ENCODE peak calls at places on chromosomes 16 and 17, in eight cellular contexts. One of them, this sample, is unnamed.

GRCh38 chr16:2471016-2471652 is at the start of gene NTN3:
- DNase-seq in fibroblast of lung: no peak
- DNase-seq in psoas muscle: no peak
- DNase-seq in thoracic aorta: no peak
- DNase-seq in body of pancreas: no peak
- DNase-seq in cardiac muscle cell: no peak
- DNase-seq in effector memory CD4-positive, alpha-beta T cell: no peak
- DNase-seq in upper lobe of left lung: no peak
- DNase-seq in this sample: no peak

GRCh38 chr16:76729525-76729924 is 452.3 kb downstream of the CNTNAP4 start:
- DNase-seq in body of pancreas: no peak
- DNase-seq in psoas muscle: no peak
- DNase-seq in effector memory CD4-positive, alpha-beta T cell: no peak
- DNase-seq in fibroblast of lung: peak
- DNase-seq in thoracic aorta: no peak
- DNase-seq in upper lobe of left lung: no peak
- DNase-seq in cardiac muscle cell: no peak
- DNase-seq in this sample: no peak

GRCh38 chr16:62135903-62136302 is 99.7 kb upstream of the CDH8 start:
- DNase-seq in psoas muscle: no peak
- DNase-seq in upper lobe of left lung: no peak
- DNase-seq in body of pancreas: no peak
- DNase-seq in effector memory CD4-positive, alpha-beta T cell: no peak
- DNase-seq in fibroblast of lung: no peak
- DNase-seq in thoracic aorta: no peak
- DNase-seq in cardiac muscle cell: no peak
- DNase-seq in this sample: no peak

GRCh38 chr17:62882284-62882683 is 74.2 kb upstream of the MARCHF10 start:
- DNase-seq in upper lobe of left lung: peak
- DNase-seq in body of pancreas: no peak
- DNase-seq in effector memory CD4-positive, alpha-beta T cell: no peak
- DNase-seq in psoas muscle: no peak
- DNase-seq in cardiac muscle cell: no peak
- DNase-seq in thoracic aorta: no peak
- DNase-seq in fibroblast of lung: no peak
- DNase-seq in this sample: no peak

GRCh38 chr17:64232466-64233262 is 30.4 kb downstream of the TEX2 start:
- DNase-seq in fibroblast of lung: no peak
- DNase-seq in upper lobe of left lung: no peak
- DNase-seq in thoracic aorta: no peak
- DNase-seq in effector memory CD4-positive, alpha-beta T cell: no peak
- DNase-seq in body of pancreas: no peak
- DNase-seq in cardiac muscle cell: no peak
- DNase-seq in psoas muscle: no peak
- DNase-seq in this sample: no peak

GRCh38 chr17:78998311-78999055 is 11.1 kb downstream of the CANT1 start:
- DNase-seq in psoas muscle: peak
- DNase-seq in cardiac muscle cell: peak
- DNase-seq in fibroblast of lung: no peak
- DNase-seq in upper lobe of left lung: no peak
- DNase-seq in effector memory CD4-positive, alpha-beta T cell: no peak
- DNase-seq in body of pancreas: no peak
- DNase-seq in thoracic aorta: peak
- DNase-seq in this sample: peak

GRCh38 chr17:47810200-47810821 is 11.3 kb downstream of the OSBPL7 start:
- DNase-seq in upper lobe of left lung: peak
- DNase-seq in fibroblast of lung: peak
- DNase-seq in body of pancreas: peak
- DNase-seq in thoracic aorta: no peak
- DNase-seq in cardiac muscle cell: peak
- DNase-seq in psoas muscle: no peak
- DNase-seq in effector memory CD4-positive, alpha-beta T cell: no peak
- DNase-seq in this sample: no peak

GRCh38 chr16:89033304-89033703 is 56.3 kb upstream of the CBFA2T3 start:
- DNase-seq in fibroblast of lung: no peak
- DNase-seq in psoas muscle: no peak
- DNase-seq in cardiac muscle cell: no peak
- DNase-seq in upper lobe of left lung: no peak
- DNase-seq in thoracic aorta: no peak
- DNase-seq in body of pancreas: no peak
- DNase-seq in effector memory CD4-positive, alpha-beta T cell: no peak
- DNase-seq in this sample: no peak

GRCh38 chr17:58686980-58687379 is 4.9 kb downstream of the TEX14 start:
- DNase-seq in effector memory CD4-positive, alpha-beta T cell: no peak
- DNase-seq in upper lobe of left lung: no peak
- DNase-seq in thoracic aorta: no peak
- DNase-seq in fibroblast of lung: no peak
- DNase-seq in psoas muscle: no peak
- DNase-seq in body of pancreas: no peak
- DNase-seq in cardiac muscle cell: no peak
- DNase-seq in this sample: no peak

GRCh38 chr17:1606352-1606985 is 22.2 kb downstream of the SLC43A2 start:
- DNase-seq in fibroblast of lung: no peak
- DNase-seq in body of pancreas: peak
- DNase-seq in cardiac muscle cell: no peak
- DNase-seq in effector memory CD4-positive, alpha-beta T cell: no peak
- DNase-seq in psoas muscle: no peak
- DNase-seq in thoracic aorta: no peak
- DNase-seq in upper lobe of left lung: no peak
- DNase-seq in this sample: no peak

GRCh38 chr16:8583199-8583598 is 7.1 kb downstream of the TMEM114 start:
- DNase-seq in thoracic aorta: no peak
- DNase-seq in cardiac muscle cell: no peak
- DNase-seq in psoas muscle: no peak
- DNase-seq in body of pancreas: no peak
- DNase-seq in upper lobe of left lung: no peak
- DNase-seq in effector memory CD4-positive, alpha-beta T cell: no peak
- DNase-seq in fibroblast of lung: peak
- DNase-seq in this sample: no peak

GRCh38 chr17:13030459-13031305 is 12.9 kb upstream of the ELAC2 start:
- DNase-seq in effector memory CD4-positive, alpha-beta T cell: peak
- DNase-seq in fibroblast of lung: peak
- DNase-seq in body of pancreas: peak
- DNase-seq in cardiac muscle cell: peak
- DNase-seq in upper lobe of left lung: no peak
- DNase-seq in thoracic aorta: no peak
- DNase-seq in psoas muscle: no peak
- DNase-seq in this sample: no peak

GRCh38 chr16:80046848-80047247 is 446.3 kb upstream of the MAF start:
- DNase-seq in fibroblast of lung: no peak
- DNase-seq in effector memory CD4-positive, alpha-beta T cell: no peak
- DNase-seq in thoracic aorta: no peak
- DNase-seq in upper lobe of left lung: no peak
- DNase-seq in body of pancreas: no peak
- DNase-seq in psoas muscle: no peak
- DNase-seq in cardiac muscle cell: no peak
- DNase-seq in this sample: no peak

GRCh38 chr16:63458842-63459241 is 1422.6 kb upstream of the CDH8 start:
- DNase-seq in fibroblast of lung: no peak
- DNase-seq in psoas muscle: no peak
- DNase-seq in cardiac muscle cell: no peak
- DNase-seq in thoracic aorta: no peak
- DNase-seq in body of pancreas: no peak
- DNase-seq in upper lobe of left lung: no peak
- DNase-seq in effector memory CD4-positive, alpha-beta T cell: no peak
- DNase-seq in this sample: no peak

GRCh38 chr16:88970095-88970494 is 6.9 kb downstream of the CBFA2T3 start:
- DNase-seq in body of pancreas: no peak
- DNase-seq in effector memory CD4-positive, alpha-beta T cell: no peak
- DNase-seq in psoas muscle: no peak
- DNase-seq in fibroblast of lung: no peak
- DNase-seq in cardiac muscle cell: no peak
- DNase-seq in thoracic aorta: no peak
- DNase-seq in upper lobe of left lung: no peak
- DNase-seq in this sample: no peak

GRCh38 chr16:55370762-55371482 is 46.9 kb downstream of the IRX6 start:
- DNase-seq in fibroblast of lung: peak
- DNase-seq in thoracic aorta: peak
- DNase-seq in effector memory CD4-positive, alpha-beta T cell: no peak
- DNase-seq in body of pancreas: peak
- DNase-seq in upper lobe of left lung: peak
- DNase-seq in cardiac muscle cell: peak
- DNase-seq in psoas muscle: peak
- DNase-seq in this sample: peak

GRCh38 chr17:27845264-27846041 is 45.1 kb upstream of the NOS2 start:
- DNase-seq in cardiac muscle cell: no peak
- DNase-seq in effector memory CD4-positive, alpha-beta T cell: no peak
- DNase-seq in psoas muscle: no peak
- DNase-seq in fibroblast of lung: no peak
- DNase-seq in upper lobe of left lung: no peak
- DNase-seq in thoracic aorta: no peak
- DNase-seq in body of pancreas: no peak
- DNase-seq in this sample: no peak
- H3K27ac ChIP-seq in cardiac muscle cell: no peak
- H3K27ac ChIP-seq in effector memory CD4-positive, alpha-beta T cell: no peak
- H3K27ac ChIP-seq in psoas muscle: no peak
- H3K27ac ChIP-seq in fibroblast of lung: no peak
- H3K27ac ChIP-seq in upper lobe of left lung: no peak
- H3K27ac ChIP-seq in thoracic aorta: no peak
- H3K27ac ChIP-seq in body of pancreas: no peak
- H3K27ac ChIP-seq in this sample: no peak

DNA sequence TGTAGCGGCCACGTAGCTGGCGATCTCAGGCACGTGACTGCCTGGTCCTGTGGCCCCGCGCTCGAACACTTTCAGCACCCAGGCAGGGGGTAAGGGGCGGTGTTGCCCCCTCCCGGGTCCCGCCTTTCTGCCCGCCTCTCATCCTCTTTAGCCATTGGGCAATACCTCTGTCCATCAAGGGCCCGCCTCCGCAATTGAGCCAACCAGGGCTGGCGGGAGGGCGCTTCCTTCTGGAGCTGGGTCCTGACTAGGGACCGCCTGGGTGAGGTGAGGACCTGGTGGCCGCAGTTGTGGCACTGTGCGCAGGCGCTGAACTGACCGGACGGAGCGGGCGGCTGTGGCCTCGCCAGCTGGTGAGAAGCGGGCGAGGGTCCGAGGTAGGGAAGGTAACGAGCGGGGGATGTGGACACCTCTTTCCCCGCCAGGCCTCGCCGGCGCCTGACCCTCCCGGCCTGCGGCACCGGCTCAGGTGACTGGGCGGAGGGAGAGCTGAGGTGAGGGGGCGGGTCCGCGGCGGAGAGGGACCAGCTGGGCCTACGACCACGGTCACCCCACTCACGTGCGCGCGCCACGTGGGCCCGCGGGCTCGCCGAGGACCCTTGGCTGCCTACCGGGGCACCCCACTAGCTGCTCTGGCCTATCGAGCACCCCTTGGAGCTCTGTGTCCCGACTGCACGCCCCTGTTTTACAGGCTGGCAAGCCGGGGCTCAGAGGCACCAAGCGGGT is at the start of gene PDP2:
- DNase-seq in thoracic aorta: peak
- DNase-seq in body of pancreas: peak
- DNase-seq in cardiac muscle cell: peak
- DNase-seq in upper lobe of left lung: peak
- DNase-seq in effector memory CD4-positive, alpha-beta T cell: peak
- DNase-seq in psoas muscle: peak
- DNase-seq in fibroblast of lung: peak
- DNase-seq in this sample: peak
- H3K27ac ChIP-seq in thoracic aorta: peak
- H3K27ac ChIP-seq in body of pancreas: peak
- H3K27ac ChIP-seq in cardiac muscle cell: no peak
- H3K27ac ChIP-seq in upper lobe of left lung: peak
- H3K27ac ChIP-seq in effector memory CD4-positive, alpha-beta T cell: peak
- H3K27ac ChIP-seq in psoas muscle: peak
- H3K27ac ChIP-seq in fibroblast of lung: peak
- H3K27ac ChIP-seq in this sample: peak

DNA sequence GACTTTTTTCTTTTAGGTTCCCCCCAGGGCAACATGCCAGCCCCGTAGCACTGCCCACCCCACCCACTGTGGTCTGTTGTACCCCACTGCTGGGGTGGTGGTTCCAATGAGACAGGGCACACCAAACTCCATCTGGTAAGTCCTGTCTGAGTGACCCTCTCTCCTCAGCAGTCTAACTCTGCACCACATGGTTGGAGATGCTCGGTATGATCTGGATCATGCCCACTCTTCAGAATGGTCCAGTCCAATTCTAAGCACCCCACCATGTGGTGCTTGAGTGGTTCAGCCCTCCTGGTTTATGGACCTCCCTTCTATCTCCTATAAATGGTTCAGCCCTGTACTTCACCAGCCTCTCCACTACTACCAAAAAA is 5.9 kb downstream of the KDM6B start:
- DNase-seq in effector memory CD4-positive, alpha-beta T cell: no peak
- DNase-seq in cardiac muscle cell: peak
- DNase-seq in psoas muscle: no peak
- DNase-seq in body of pancreas: no peak
- DNase-seq in thoracic aorta: no peak
- DNase-seq in fibroblast of lung: peak
- DNase-seq in upper lobe of left lung: no peak
- DNase-seq in this sample: no peak
- H3K27ac ChIP-seq in effector memory CD4-positive, alpha-beta T cell: peak
- H3K27ac ChIP-seq in cardiac muscle cell: peak
- H3K27ac ChIP-seq in psoas muscle: peak
- H3K27ac ChIP-seq in body of pancreas: no peak
- H3K27ac ChIP-seq in thoracic aorta: no peak
- H3K27ac ChIP-seq in fibroblast of lung: no peak
- H3K27ac ChIP-seq in upper lobe of left lung: peak
- H3K27ac ChIP-seq in this sample: no peak

GRCh38 chr17:74921769-74922168 is 1.3 kb downstream of the USH1G start:
- DNase-seq in cardiac muscle cell: no peak
- DNase-seq in fibroblast of lung: no peak
- DNase-seq in psoas muscle: no peak
- DNase-seq in effector memory CD4-positive, alpha-beta T cell: no peak
- DNase-seq in thoracic aorta: no peak
- DNase-seq in upper lobe of left lung: no peak
- DNase-seq in body of pancreas: no peak
- DNase-seq in this sample: no peak
- H3K27ac ChIP-seq in cardiac muscle cell: no peak
- H3K27ac ChIP-seq in fibroblast of lung: no peak
- H3K27ac ChIP-seq in psoas muscle: no peak
- H3K27ac ChIP-seq in effector memory CD4-positive, alpha-beta T cell: no peak
- H3K27ac ChIP-seq in thoracic aorta: no peak
- H3K27ac ChIP-seq in upper lobe of left lung: no peak
- H3K27ac ChIP-seq in body of pancreas: no peak
- H3K27ac ChIP-seq in this sample: no peak